ENCODE peak calls at places on chromosomes 13 and 19, in six cellular contexts. P is ovary; A is fibroblast of lung; M is adrenal gland; W is tibial nerve; B is CD4-positive, alpha-beta T cell. K is an unnamed sample.

GRCh38 chr13:105979586-105979985 is 555.9 kb downstream of the EFNB2 start:
- DNase-seq in P (no peak), A (no peak), M (no peak), W (no peak), B (no peak), K (no peak)

GRCh38 chr13:22061806-22062391 is 391.0 kb downstream of the FGF9 start:
- DNase-seq in P (no peak), A (no peak), M (no peak), W (no peak), B (peak; percentile 13), K (no peak)

GRCh38 chr13:111920306-111920931 is 146.5 kb upstream of the SOX1 start:
- DNase-seq in P (no peak), A (no peak), M (no peak), W (no peak), B (no peak), K (no peak)

GRCh38 chr19:19146000-19146608 is 7.8 kb upstream of the TMEM161A start:
- DNase-seq in P (peak; percentile 85), A (peak; percentile 49), M (peak; percentile 83), W (peak; percentile 85), B (peak; percentile 82), K (peak; percentile 100)

GRCh38 chr13:100392709-100393630 is 195.6 kb downstream of the GGACT start:
- DNase-seq in P (peak; percentile 93), A (peak; percentile 100), M (peak; percentile 87), W (peak; percentile 80), B (peak; percentile 30), K (no peak)

GRCh38 chr13:80551650-80552497 is 210.9 kb upstream of the SPRY2 start:
- DNase-seq in P (no peak), A (peak; percentile 60), M (no peak), W (no peak), B (no peak), K (no peak)

GRCh38 chr19:40686882-40687524 is 3.4 kb downstream of the NUMBL start:
- DNase-seq in P (no peak), A (no peak), M (no peak), W (no peak), B (no peak), K (no peak)

GRCh38 chr13:29310806-29311205 is 284.7 kb downstream of the SLC7A1 start:
- DNase-seq in P (no peak), A (no peak), M (no peak), W (no peak), B (no peak), K (no peak)

GRCh38 chr13:68749801-68750200 is 1357.8 kb upstream of the ATXN8OS start:
- DNase-seq in P (no peak), A (no peak), M (no peak), W (no peak), B (no peak), K (no peak)
- TF ChIP-seq CTCF in P (no peak), A (no peak), M (no peak), W (no peak), B (no peak), K (no peak)

GRCh38 chr19:17998827-17999150 is 9.2 kb upstream of the ARRDC2 start:
- DNase-seq in P (no peak), A (no peak), M (no peak), W (no peak), B (no peak), K (no peak)

GRCh38 chr19:18000981-18001836 is 6.8 kb upstream of the ARRDC2 start:
- DNase-seq in P (peak; percentile 82), A (peak; percentile 82), M (peak; percentile 68), W (peak; percentile 84), B (peak; percentile 91), K (no peak)

GRCh38 chr19:18000480-18000980 is 7.4 kb upstream of the ARRDC2 start:
- DNase-seq in P (no peak), A (no peak), M (no peak), W (no peak), B (no peak), K (no peak)

GRCh38 chr19:17997969-17998826 is 9.8 kb upstream of the ARRDC2 start:
- DNase-seq in P (no peak), A (peak; percentile 44), M (no peak), W (no peak), B (no peak), K (peak; percentile 89)

DNA sequence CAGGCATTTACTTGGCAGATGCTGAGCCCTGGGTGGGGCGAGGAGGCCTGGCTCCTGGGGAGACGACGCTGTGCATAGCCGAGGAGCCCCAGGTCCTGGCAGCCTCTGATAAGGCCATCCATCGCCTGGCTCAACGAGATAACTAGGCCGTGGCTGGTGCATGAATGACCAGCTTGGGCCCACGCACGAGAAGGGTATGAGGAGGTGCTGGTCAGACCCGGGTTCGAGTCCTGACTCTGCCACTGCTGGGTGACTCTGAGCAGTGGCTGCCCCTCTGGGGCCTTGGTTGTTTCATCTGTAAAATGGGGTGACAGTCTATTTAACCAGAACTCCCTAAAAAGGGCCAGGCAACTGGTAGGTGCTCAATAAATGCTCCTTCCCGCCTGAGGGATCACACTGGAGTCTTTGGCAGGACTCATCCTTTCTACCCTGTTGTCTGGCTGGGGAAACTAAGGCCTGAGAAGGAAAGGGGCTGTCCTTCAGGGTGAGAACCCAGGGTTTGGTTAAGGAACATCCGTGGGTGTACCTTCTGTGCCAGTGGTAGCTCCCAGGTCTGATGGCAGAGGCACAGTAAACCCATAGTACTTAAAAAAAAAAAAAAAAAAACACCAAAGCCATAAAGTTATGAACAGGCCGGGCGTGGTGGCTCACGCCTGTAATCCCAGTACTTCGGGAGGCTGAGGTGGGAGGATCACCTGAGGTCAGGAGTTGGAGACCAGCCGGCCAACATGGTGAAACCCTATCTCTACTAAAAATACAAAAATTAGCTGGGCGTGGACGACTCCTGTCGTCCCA is 8.1 kb upstream of the ARRDC2 start:
- DNase-seq in P (no peak), A (no peak), M (no peak), W (no peak), B (no peak), K (no peak)
- H3K27ac ChIP-seq in P (no peak overlapping the region), A (no peak overlapping the region), M (no peak overlapping the region), W (peak overlapping the region; percentile 96), B (peak overlapping the region; percentile 95), K (no peak overlapping the region)

GRCh38 chr13:20512042-20512683 is 13.5 kb downstream of the CRYL1 start:
- DNase-seq in P (no peak), A (no peak), M (no peak), W (no peak), B (no peak), K (no peak)
- TF ChIP-seq CTCF in P (no peak), A (no peak), M (no peak), W (no peak), B (no peak), K (no peak)

DNA sequence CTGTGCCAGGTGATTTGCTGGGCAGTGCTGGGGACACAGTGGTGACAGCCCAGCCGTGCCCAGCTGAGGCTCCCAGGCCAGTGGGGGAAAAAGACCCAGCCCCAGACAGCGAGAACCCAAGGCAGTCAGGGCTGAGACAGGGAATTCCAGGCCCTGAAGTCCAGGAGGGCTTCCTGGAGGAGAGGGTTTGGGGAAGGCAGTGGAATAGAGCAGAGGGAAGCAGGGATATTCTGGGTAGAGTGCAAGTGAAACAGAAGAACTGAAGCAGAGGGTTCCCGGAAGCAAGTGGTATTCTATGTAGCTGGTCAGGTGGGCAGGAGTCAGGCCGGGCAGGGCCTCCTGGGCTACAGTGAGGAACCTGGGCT is 1.3 kb upstream of the CEACAM16 start:
- DNase-seq in P (no peak), A (no peak), M (no peak), W (no peak), B (no peak), K (no peak)
- H3K27ac ChIP-seq in P (no peak overlapping the region), A (no peak overlapping the region), M (no peak overlapping the region), W (no peak overlapping the region), B (no peak overlapping the region), K (no peak overlapping the region)

DNA sequence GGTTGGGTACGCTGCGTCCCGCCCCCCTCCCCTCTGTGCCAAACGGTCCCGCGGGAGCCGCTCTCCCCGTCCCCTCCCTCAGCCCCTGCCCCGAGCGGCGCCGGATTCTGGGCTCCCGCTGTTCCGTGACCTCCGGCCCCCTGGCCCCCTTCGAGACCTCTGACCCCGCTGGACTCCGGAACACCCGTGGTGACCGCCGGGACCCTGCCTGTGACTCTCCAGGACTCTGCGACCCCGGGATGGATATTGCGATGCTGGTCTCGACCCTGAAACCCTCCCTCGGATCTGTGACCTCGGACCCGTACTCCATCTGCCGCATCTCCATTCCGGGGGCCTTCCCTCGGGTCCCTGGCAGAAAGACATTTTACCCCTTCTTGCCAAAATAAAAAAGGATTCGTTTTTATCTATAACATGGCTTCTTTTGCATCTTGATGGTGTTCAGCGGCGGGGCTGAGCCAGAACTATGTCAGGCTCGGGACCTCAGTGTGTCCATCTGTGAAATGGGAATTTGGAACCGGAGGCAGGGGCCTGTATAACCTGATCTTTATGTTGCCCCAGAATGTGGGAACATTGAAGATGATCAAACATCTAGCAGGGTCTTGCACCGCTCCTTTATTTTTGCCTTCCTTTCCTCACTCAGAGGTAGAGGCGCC is 654 bp upstream of the MEGF8 start:
- DNase-seq in P (no peak), A (no peak), M (no peak), W (no peak), B (no peak), K (no peak)
- TF ChIP-seq CTCF in P (peak; percentile 67), A (no peak), M (no peak), W (peak; percentile 90), B (peak; percentile 90), K (no peak)

K was measured in H1.